ENCODE peak calls at places on chromosome 11, in ten cellular contexts. O is T-helper 2 cell; Q is SK-N-DZ; R is stimulated activated CD8-positive, alpha-beta memory T cell treated with anti-CD3 and anti-CD28 coated beads, Interleukin-15, amount 100 ng/mL, for 1 hour; T is stimulated activated CD4-positive, alpha-beta T cell treated with anti-CD3 and anti-CD28 coated beads, Interleukin-4, amount 100 ng/mL, for 1 hour; P is LoVo; U is GM23338; Y is HFFc6; E is A549; F is NCI-H1092. B is an unnamed sample.

GRCh38 chr11:102798012-102798746 is at the start of gene MMP1:
- DNase-seq in Y (peak; percentile 86), U (no peak), O (no peak), T (no peak), R (no peak), P (no peak), F (no peak), Q (no peak), E (no peak), B (peak; percentile 81)

GRCh38 chr11:71251761-71252433 is 480 bp downstream of the SHANK2 start:
- DNase-seq in E (peak; percentile 37), P (peak; percentile 19), Y (no peak), F (peak; percentile 65), O (no peak), R (no peak), Q (peak; percentile 17), T (no peak), U (peak; percentile 79), B (no peak)

GRCh38 chr11:2248762-2249161 is 21.6 kb downstream of the ASCL2 start:
- DNase-seq in E (no peak), U (no peak), F (no peak), R (no peak), P (no peak), T (no peak), Y (no peak), O (no peak), Q (no peak), B (no peak)

GRCh38 chr11:128021304-128022006 is 565.9 kb downstream of the ETS1 start:
- DNase-seq in P (no peak), O (no peak), Y (peak; percentile 14), T (no peak), E (no peak), U (peak; percentile 56), F (no peak), Q (no peak), R (no peak), B (no peak)

GRCh38 chr11:118789501-118790356 is 1.2 kb downstream of the DDX6 start:
- DNase-seq in R (no peak), T (peak; percentile 23), F (no peak), Y (peak; percentile 3), U (peak; percentile 47), Q (no peak), O (peak; percentile 45), E (peak; percentile 12), P (no peak), B (no peak)

GRCh38 chr11:990101-990500 is 46.4 kb downstream of the MUC6 start:
- DNase-seq in U (no peak), T (no peak), Q (no peak), O (no peak), E (no peak), F (no peak), R (no peak), Y (no peak), P (no peak), B (no peak)

GRCh38 chr11:124633355-124633754 is 10.7 kb downstream of the TBRG1 start:
- DNase-seq in E (peak; percentile 4), Y (peak; percentile 19), Q (no peak), P (no peak), R (no peak), U (no peak), O (no peak), T (no peak), F (no peak), B (no peak)

GRCh38 chr11:128790200-128790599 is 76.9 kb downstream of the KCNJ1 start:
- DNase-seq in R (no peak), P (no peak), E (no peak), O (no peak), U (no peak), Y (no peak), F (no peak), Q (no peak), T (no peak), B (no peak)

GRCh38 chr11:9616858-9617257 is 43.4 kb downstream of the WEE1 start:
- DNase-seq in P (no peak), O (no peak), R (no peak), U (no peak), Y (no peak), T (no peak), F (no peak), Q (no peak), E (no peak), B (no peak)